ENCODE peak calls at places on chromosomes 16 and 17, in nine cellular contexts. One of them, this sample, is unnamed.

GRCh38 chr17:32914181-32914580 is 13.8 kb upstream of the TMEM98 start:
- DNase-seq in A549: no peak
- DNase-seq in PC-9: no peak
- DNase-seq in bronchial epithelial cell: no peak
- DNase-seq in astrocyte of the spinal cord: no peak
- DNase-seq in suprapubic skin: no peak
- DNase-seq in vagina: no peak
- DNase-seq in OCI-LY7: no peak
- DNase-seq in epithelial cell of esophagus: no peak
- DNase-seq in this sample: no peak

GRCh38 chr16:81542609-81543570 is 98.3 kb downstream of the CMIP start:
- DNase-seq in vagina: no peak
- DNase-seq in A549: no peak
- DNase-seq in bronchial epithelial cell: no peak
- DNase-seq in OCI-LY7: no peak
- DNase-seq in astrocyte of the spinal cord: no peak
- DNase-seq in epithelial cell of esophagus: no peak
- DNase-seq in PC-9: no peak
- DNase-seq in suprapubic skin: no peak
- DNase-seq in this sample: no peak

GRCh38 chr16:49093939-49094338 is 187.7 kb downstream of the CBLN1 start:
- DNase-seq in A549: no peak
- DNase-seq in astrocyte of the spinal cord: no peak
- DNase-seq in vagina: peak; percentile 49
- DNase-seq in bronchial epithelial cell: no peak
- DNase-seq in OCI-LY7: no peak
- DNase-seq in suprapubic skin: no peak
- DNase-seq in epithelial cell of esophagus: no peak
- DNase-seq in PC-9: no peak
- DNase-seq in this sample: no peak

GRCh38 chr17:42132941-42133340 is 10.3 kb downstream of the HSPB9 start:
- DNase-seq in astrocyte of the spinal cord: peak; percentile 87
- DNase-seq in bronchial epithelial cell: peak; percentile 61
- DNase-seq in A549: no peak
- DNase-seq in OCI-LY7: no peak
- DNase-seq in vagina: no peak
- DNase-seq in PC-9: no peak
- DNase-seq in suprapubic skin: no peak
- DNase-seq in epithelial cell of esophagus: peak; percentile 61
- DNase-seq in this sample: peak; percentile 76

GRCh38 chr17:72931163-72931562 is 161.3 kb downstream of the SLC39A11 start:
- DNase-seq in vagina: no peak
- DNase-seq in suprapubic skin: no peak
- DNase-seq in epithelial cell of esophagus: no peak
- DNase-seq in bronchial epithelial cell: no peak
- DNase-seq in OCI-LY7: peak; percentile 57
- DNase-seq in PC-9: no peak
- DNase-seq in A549: no peak
- DNase-seq in astrocyte of the spinal cord: no peak
- DNase-seq in this sample: no peak

GRCh38 chr16:2707368-2708289 is 12.4 kb downstream of the PRSS27 start:
- DNase-seq in epithelial cell of esophagus: no peak
- DNase-seq in OCI-LY7: no peak
- DNase-seq in A549: no peak
- DNase-seq in astrocyte of the spinal cord: no peak
- DNase-seq in suprapubic skin: no peak
- DNase-seq in vagina: no peak
- DNase-seq in PC-9: no peak
- DNase-seq in bronchial epithelial cell: no peak
- DNase-seq in this sample: no peak

GRCh38 chr16:70156207-70156978 is 17.2 kb upstream of the CLEC18C start:
- DNase-seq in vagina: no peak
- DNase-seq in PC-9: no peak
- DNase-seq in OCI-LY7: no peak
- DNase-seq in epithelial cell of esophagus: no peak
- DNase-seq in bronchial epithelial cell: no peak
- DNase-seq in A549: peak; percentile 2
- DNase-seq in suprapubic skin: peak; percentile 56
- DNase-seq in astrocyte of the spinal cord: no peak
- DNase-seq in this sample: no peak

GRCh38 chr17:8190506-8190905 is 526 bp upstream of the BORCS6 start:
- DNase-seq in A549: no peak
- DNase-seq in vagina: no peak
- DNase-seq in astrocyte of the spinal cord: no peak
- DNase-seq in PC-9: no peak
- DNase-seq in suprapubic skin: no peak
- DNase-seq in epithelial cell of esophagus: no peak
- DNase-seq in OCI-LY7: no peak
- DNase-seq in bronchial epithelial cell: no peak
- DNase-seq in this sample: no peak

GRCh38 chr17:2055494-2056220 is 754 bp downstream of the HIC1 start:
- DNase-seq in epithelial cell of esophagus: no peak
- DNase-seq in A549: no peak
- DNase-seq in vagina: no peak
- DNase-seq in suprapubic skin: peak; percentile 70
- DNase-seq in OCI-LY7: no peak
- DNase-seq in astrocyte of the spinal cord: peak; percentile 47
- DNase-seq in PC-9: no peak
- DNase-seq in bronchial epithelial cell: no peak
- DNase-seq in this sample: no peak

GRCh38 chr17:76008208-76008607 is 7.6 kb downstream of the CDK3 start:
- DNase-seq in bronchial epithelial cell: no peak
- DNase-seq in astrocyte of the spinal cord: no peak
- DNase-seq in OCI-LY7: no peak
- DNase-seq in PC-9: no peak
- DNase-seq in epithelial cell of esophagus: no peak
- DNase-seq in A549: no peak
- DNase-seq in vagina: no peak
- DNase-seq in suprapubic skin: no peak
- DNase-seq in this sample: no peak

GRCh38 chr17:41814195-41814594 is 1.4 kb downstream of the FKBP10 start:
- DNase-seq in OCI-LY7: no peak
- DNase-seq in bronchial epithelial cell: no peak
- DNase-seq in A549: no peak
- DNase-seq in epithelial cell of esophagus: no peak
- DNase-seq in vagina: no peak
- DNase-seq in astrocyte of the spinal cord: no peak
- DNase-seq in PC-9: no peak
- DNase-seq in suprapubic skin: no peak
- DNase-seq in this sample: no peak

DNA sequence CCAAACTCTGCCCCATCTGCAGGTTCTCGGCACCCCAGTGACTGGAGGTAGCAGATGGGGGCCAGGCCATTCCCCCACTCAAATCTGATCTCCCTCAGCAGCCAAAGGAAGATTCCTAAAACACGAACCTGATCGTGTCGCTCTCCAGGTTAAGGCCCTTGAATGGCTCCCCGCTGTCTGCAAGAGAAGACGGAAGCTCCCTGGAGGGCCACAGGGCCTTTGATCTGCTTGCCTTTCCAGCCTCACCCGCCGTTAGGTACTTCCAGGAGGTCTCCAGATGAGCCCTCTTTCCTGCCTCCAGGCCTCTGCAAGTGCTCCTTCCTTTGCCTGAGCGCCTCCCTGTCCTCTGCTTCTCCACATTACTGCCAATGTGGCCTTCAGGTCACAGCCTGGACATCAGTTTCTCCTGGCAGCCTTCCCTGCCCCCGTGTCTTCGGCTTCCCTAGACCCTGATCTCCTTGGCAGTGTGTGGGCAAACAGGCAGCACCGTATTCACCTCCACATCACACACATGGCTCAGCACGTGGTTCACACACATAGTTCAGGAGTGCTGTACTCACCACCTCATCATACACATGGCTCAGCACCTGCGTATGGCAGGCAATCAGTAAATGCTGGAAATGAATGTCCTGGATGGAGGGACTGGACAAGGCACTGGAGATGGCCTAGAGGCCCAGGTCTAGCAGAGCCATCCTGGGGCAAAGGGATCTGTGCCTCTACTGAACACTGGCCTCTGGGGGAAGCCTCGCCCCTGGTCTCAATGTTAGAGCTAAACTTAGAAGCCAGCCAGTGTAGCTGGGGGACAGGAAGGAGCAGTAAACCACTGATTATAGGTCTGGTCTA is 26.4 kb upstream of the MRPS23 start:
- DNase-seq in OCI-LY7: peak; percentile 14
- DNase-seq in epithelial cell of esophagus: peak; percentile 65
- DNase-seq in suprapubic skin: no peak
- DNase-seq in astrocyte of the spinal cord: no peak
- DNase-seq in PC-9: no peak
- DNase-seq in bronchial epithelial cell: peak; percentile 63
- DNase-seq in A549: no peak
- DNase-seq in vagina: no peak
- DNase-seq in this sample: no peak
- H3K4me3 ChIP-seq in OCI-LY7: no peak overlapping the region
- H3K4me3 ChIP-seq in epithelial cell of esophagus: no peak overlapping the region
- H3K4me3 ChIP-seq in suprapubic skin: no peak overlapping the region
- H3K4me3 ChIP-seq in astrocyte of the spinal cord: no peak overlapping the region
- H3K4me3 ChIP-seq in PC-9: no peak overlapping the region
- H3K4me3 ChIP-seq in bronchial epithelial cell: no peak overlapping the region
- H3K4me3 ChIP-seq in A549: peak overlapping the region; percentile 7
- H3K4me3 ChIP-seq in vagina: no peak overlapping the region
- H3K4me3 ChIP-seq in this sample: no peak overlapping the region

GRCh38 chr17:35174835-35175334 is 19.3 kb downstream of the SLC35G3 start:
- DNase-seq in A549: no peak
- DNase-seq in astrocyte of the spinal cord: no peak
- DNase-seq in suprapubic skin: no peak
- DNase-seq in bronchial epithelial cell: no peak
- DNase-seq in vagina: no peak
- DNase-seq in epithelial cell of esophagus: no peak
- DNase-seq in OCI-LY7: no peak
- DNase-seq in PC-9: no peak
- DNase-seq in this sample: no peak

GRCh38 chr17:35167666-35168065 is 20.0 kb downstream of the UNC45B start:
- DNase-seq in bronchial epithelial cell: peak; percentile 80
- DNase-seq in vagina: no peak
- DNase-seq in suprapubic skin: no peak
- DNase-seq in A549: no peak
- DNase-seq in OCI-LY7: no peak
- DNase-seq in epithelial cell of esophagus: peak; percentile 80
- DNase-seq in PC-9: no peak
- DNase-seq in astrocyte of the spinal cord: no peak
- DNase-seq in this sample: no peak

GRCh38 chr17:35171834-35172233 is 22.4 kb downstream of the SLC35G3 start:
- DNase-seq in epithelial cell of esophagus: peak; percentile 48
- DNase-seq in OCI-LY7: no peak
- DNase-seq in A549: no peak
- DNase-seq in astrocyte of the spinal cord: no peak
- DNase-seq in bronchial epithelial cell: peak; percentile 53
- DNase-seq in suprapubic skin: no peak
- DNase-seq in PC-9: no peak
- DNase-seq in vagina: no peak
- DNase-seq in this sample: no peak

GRCh38 chr17:35169964-35170363 is 22.3 kb downstream of the UNC45B start:
- DNase-seq in A549: no peak
- DNase-seq in OCI-LY7: no peak
- DNase-seq in vagina: no peak
- DNase-seq in bronchial epithelial cell: no peak
- DNase-seq in PC-9: no peak
- DNase-seq in suprapubic skin: no peak
- DNase-seq in astrocyte of the spinal cord: no peak
- DNase-seq in epithelial cell of esophagus: no peak
- DNase-seq in this sample: no peak

GRCh38 chr17:35170968-35171771 is 23.0 kb downstream of the SLC35G3 start:
- DNase-seq in OCI-LY7: peak; percentile 4
- DNase-seq in epithelial cell of esophagus: peak; percentile 39
- DNase-seq in A549: peak; percentile 49
- DNase-seq in vagina: no peak
- DNase-seq in PC-9: no peak
- DNase-seq in suprapubic skin: no peak
- DNase-seq in astrocyte of the spinal cord: peak; percentile 28
- DNase-seq in bronchial epithelial cell: peak; percentile 35
- DNase-seq in this sample: no peak
- TF ChIP-seq CTCF in OCI-LY7: peak; percentile 44
- TF ChIP-seq CTCF in epithelial cell of esophagus: peak; percentile 30
- TF ChIP-seq CTCF in A549: peak; percentile 81
- TF ChIP-seq CTCF in vagina: no peak
- TF ChIP-seq CTCF in PC-9: no peak
- TF ChIP-seq CTCF in suprapubic skin: peak; percentile 35
- TF ChIP-seq CTCF in astrocyte of the spinal cord: peak; percentile 3
- TF ChIP-seq CTCF in bronchial epithelial cell: no peak
- TF ChIP-seq CTCF in this sample: peak; percentile 2

GRCh38 chr16:53131050-53131362 is 76.2 kb downstream of the CHD9 start:
- DNase-seq in bronchial epithelial cell: no peak
- DNase-seq in OCI-LY7: no peak
- DNase-seq in astrocyte of the spinal cord: no peak
- DNase-seq in PC-9: no peak
- DNase-seq in vagina: no peak
- DNase-seq in epithelial cell of esophagus: no peak
- DNase-seq in A549: no peak
- DNase-seq in suprapubic skin: no peak
- DNase-seq in this sample: no peak
- H3K4me3 ChIP-seq in bronchial epithelial cell: peak overlapping the region; percentile 68
- H3K4me3 ChIP-seq in OCI-LY7: peak overlapping the region; percentile 99
- H3K4me3 ChIP-seq in astrocyte of the spinal cord: peak overlapping the region; percentile 70
- H3K4me3 ChIP-seq in PC-9: peak overlapping the region; percentile 63
- H3K4me3 ChIP-seq in vagina: peak overlapping the region; percentile 89
- H3K4me3 ChIP-seq in epithelial cell of esophagus: peak overlapping the region; percentile 40
- H3K4me3 ChIP-seq in A549: peak overlapping the region; percentile 96
- H3K4me3 ChIP-seq in suprapubic skin: peak overlapping the region; percentile 91
- H3K4me3 ChIP-seq in this sample: peak overlapping the region; percentile 75

GRCh38 chr16:21101631-21102420 is 48.8 kb downstream of the DNAH3 start:
- DNase-seq in PC-9: no peak
- DNase-seq in vagina: no peak
- DNase-seq in A549: peak; percentile 50
- DNase-seq in suprapubic skin: no peak
- DNase-seq in bronchial epithelial cell: no peak
- DNase-seq in epithelial cell of esophagus: peak; percentile 40
- DNase-seq in astrocyte of the spinal cord: peak; percentile 10
- DNase-seq in OCI-LY7: peak; percentile 32
- DNase-seq in this sample: no peak
- TF ChIP-seq CTCF in PC-9: peak; percentile 57
- TF ChIP-seq CTCF in vagina: no peak
- TF ChIP-seq CTCF in A549: peak; percentile 48
- TF ChIP-seq CTCF in suprapubic skin: no peak
- TF ChIP-seq CTCF in bronchial epithelial cell: peak; percentile 60
- TF ChIP-seq CTCF in epithelial cell of esophagus: peak; percentile 57
- TF ChIP-seq CTCF in astrocyte of the spinal cord: peak; percentile 50
- TF ChIP-seq CTCF in OCI-LY7: peak; percentile 64
- TF ChIP-seq CTCF in this sample: peak; percentile 25